ENCODE peak calls at places on chromosome 15, in eight cellular contexts. B, V, M, R, X, Z, Y and S are unnamed samples.

GRCh38 chr15:70853855-70854668 is at the start of gene LARP6:
- DNase-seq in B (no peak), V (peak), M (peak), R (peak), X (peak), Z (no peak), Y (peak), S (peak)

GRCh38 chr15:59691194-59691805 is 2.2 kb upstream of the BNIP2 start:
- DNase-seq in B (no peak), V (no peak), M (peak), R (peak), X (peak), Z (peak), Y (peak), S (peak)

GRCh38 chr15:83709813-83710212 is 55.9 kb downstream of the ADAMTSL3 start:
- DNase-seq in B (no peak), V (no peak), M (no peak), R (no peak), X (no peak), Z (no peak), Y (no peak), S (no peak)

GRCh38 chr15:64878708-64879107 is 33.0 kb upstream of the ANKDD1A start:
- DNase-seq in B (no peak), V (no peak), M (no peak), R (no peak), X (no peak), Z (no peak), Y (no peak), S (no peak)

GRCh38 chr15:85571780-85572179 is 191.4 kb downstream of the AKAP13 start:
- DNase-seq in B (no peak), V (no peak), M (no peak), R (no peak), X (no peak), Z (no peak), Y (no peak), S (no peak)

GRCh38 chr15:47688573-47689086 is 28.7 kb upstream of the SEMA6D start:
- DNase-seq in B (no peak), V (no peak), M (no peak), R (no peak), X (peak), Z (no peak), Y (no peak), S (no peak)

GRCh38 chr15:99434506-99435137 is 131.2 kb upstream of the MEF2A start:
- DNase-seq in B (peak), V (no peak), M (no peak), R (peak), X (no peak), Z (no peak), Y (no peak), S (no peak)

GRCh38 chr15:89799925-89800500 is 14.6 kb downstream of the ANPEP start:
- DNase-seq in B (no peak), V (no peak), M (no peak), R (no peak), X (no peak), Z (no peak), Y (no peak), S (no peak)

DNA sequence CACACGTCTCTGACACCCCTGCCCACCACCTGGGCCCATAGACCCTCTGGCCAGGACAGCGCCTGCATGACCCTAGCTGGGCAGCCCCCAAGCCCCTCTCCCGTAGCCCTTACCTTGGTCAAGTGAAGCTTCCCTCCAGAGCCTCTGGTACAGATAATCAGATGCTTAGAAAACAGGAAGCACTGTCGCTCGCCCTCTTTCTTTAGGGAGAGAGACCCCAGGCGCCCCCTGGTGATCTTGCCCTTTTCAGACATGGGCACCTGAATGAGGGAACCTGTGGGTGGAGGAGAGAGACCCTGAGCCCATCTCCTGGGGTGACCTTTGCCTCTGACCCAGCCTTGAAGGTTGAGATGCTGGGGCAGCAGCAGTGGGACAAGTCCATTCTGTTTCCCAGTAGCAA is 65.4 kb downstream of the RASGRF1 start:
- DNase-seq in B (no peak), V (no peak), M (peak), R (no peak), X (no peak), Z (no peak), Y (no peak), S (no peak)
- TF ChIP-seq CTCF in B (no peak), V (no peak), M (peak), R (no peak), X (no peak), Z (peak), Y (no peak), S (no peak)

GRCh38 chr15:67769468-67770097 is 55.7 kb upstream of the SKOR1 start:
- DNase-seq in B (no peak), V (no peak), M (no peak), R (no peak), X (no peak), Z (no peak), Y (no peak), S (no peak)
- TF ChIP-seq CTCF in B (no peak), V (no peak), M (no peak), R (no peak), X (no peak), Z (no peak), Y (no peak), S (no peak)

DNA sequence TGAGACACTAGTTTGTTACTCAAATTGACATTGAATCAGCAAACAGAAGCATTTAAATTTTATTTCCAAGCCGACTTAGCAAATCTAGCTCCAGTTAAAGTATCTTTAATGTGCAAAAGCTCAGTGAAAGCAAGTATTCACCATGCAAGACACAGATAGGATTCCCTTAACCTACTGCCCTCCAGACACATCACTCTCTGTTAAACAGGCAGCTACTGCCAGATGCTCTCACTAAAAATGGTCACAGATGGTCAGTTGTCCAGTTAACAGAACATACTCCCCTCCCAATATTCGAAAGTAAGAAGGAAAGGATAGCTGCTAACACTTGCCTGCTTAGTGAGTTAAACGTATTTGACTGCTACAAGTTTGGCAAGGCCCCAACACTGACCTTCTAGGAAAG is 73.7 kb downstream of the PRTG start:
- DNase-seq in B (no peak), V (no peak), M (no peak), R (no peak), X (no peak), Z (no peak), Y (peak), S (no peak)
- TF ChIP-seq CTCF in B (no peak), V (no peak), M (no peak), R (no peak), X (no peak), Z (no peak), Y (no peak), S (no peak)

GRCh38 chr15:51497806-51498205 is 124.8 kb downstream of the DMXL2 start:
- DNase-seq in B (no peak), V (no peak), M (no peak), R (no peak), X (no peak), Z (no peak), Y (no peak), S (no peak)

GRCh38 chr15:51503003-51503402 is 119.6 kb downstream of the DMXL2 start:
- DNase-seq in B (no peak), V (no peak), M (no peak), R (no peak), X (no peak), Z (no peak), Y (no peak), S (no peak)

GRCh38 chr15:51493892-51494291 is 128.7 kb downstream of the DMXL2 start:
- DNase-seq in B (no peak), V (no peak), M (no peak), R (no peak), X (peak), Z (no peak), Y (no peak), S (no peak)

GRCh38 chr15:51494411-51495314 is 127.9 kb downstream of the DMXL2 start:
- DNase-seq in B (no peak), V (no peak), M (no peak), R (no peak), X (peak), Z (no peak), Y (no peak), S (no peak)

DNA sequence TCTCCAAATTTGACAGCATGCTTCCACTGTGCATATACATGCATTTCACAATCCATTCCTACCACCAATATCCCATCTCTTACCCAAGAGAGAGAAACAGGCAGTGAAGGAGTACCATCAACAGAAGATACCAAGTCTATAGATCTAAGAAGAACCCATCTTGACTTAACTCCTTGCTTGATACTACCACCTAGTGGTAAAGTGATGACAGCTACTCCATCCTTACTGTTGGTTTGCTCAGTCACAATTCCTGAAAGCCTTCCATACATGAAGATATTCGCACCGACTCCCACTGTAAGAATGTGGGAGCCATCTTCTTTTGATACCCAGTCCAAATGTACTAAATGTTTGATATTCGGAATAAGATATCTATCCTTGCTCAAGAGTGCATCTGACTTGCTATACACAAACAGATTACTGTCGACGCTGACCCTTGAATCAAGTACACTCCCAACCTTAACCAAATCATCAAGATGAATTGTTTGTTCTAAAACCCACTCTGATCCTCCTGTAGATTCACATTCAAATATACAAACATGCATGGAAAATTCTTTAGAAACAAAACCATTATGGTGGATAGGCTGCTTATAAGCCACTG is 123.1 kb downstream of the DMXL2 start:
- DNase-seq in B (no peak), V (no peak), M (peak), R (no peak), X (peak), Z (peak), Y (no peak), S (no peak)
- TF ChIP-seq CTCF in B (no peak), V (no peak), M (peak), R (no peak), X (peak), Z (peak), Y (peak), S (peak)

DNA sequence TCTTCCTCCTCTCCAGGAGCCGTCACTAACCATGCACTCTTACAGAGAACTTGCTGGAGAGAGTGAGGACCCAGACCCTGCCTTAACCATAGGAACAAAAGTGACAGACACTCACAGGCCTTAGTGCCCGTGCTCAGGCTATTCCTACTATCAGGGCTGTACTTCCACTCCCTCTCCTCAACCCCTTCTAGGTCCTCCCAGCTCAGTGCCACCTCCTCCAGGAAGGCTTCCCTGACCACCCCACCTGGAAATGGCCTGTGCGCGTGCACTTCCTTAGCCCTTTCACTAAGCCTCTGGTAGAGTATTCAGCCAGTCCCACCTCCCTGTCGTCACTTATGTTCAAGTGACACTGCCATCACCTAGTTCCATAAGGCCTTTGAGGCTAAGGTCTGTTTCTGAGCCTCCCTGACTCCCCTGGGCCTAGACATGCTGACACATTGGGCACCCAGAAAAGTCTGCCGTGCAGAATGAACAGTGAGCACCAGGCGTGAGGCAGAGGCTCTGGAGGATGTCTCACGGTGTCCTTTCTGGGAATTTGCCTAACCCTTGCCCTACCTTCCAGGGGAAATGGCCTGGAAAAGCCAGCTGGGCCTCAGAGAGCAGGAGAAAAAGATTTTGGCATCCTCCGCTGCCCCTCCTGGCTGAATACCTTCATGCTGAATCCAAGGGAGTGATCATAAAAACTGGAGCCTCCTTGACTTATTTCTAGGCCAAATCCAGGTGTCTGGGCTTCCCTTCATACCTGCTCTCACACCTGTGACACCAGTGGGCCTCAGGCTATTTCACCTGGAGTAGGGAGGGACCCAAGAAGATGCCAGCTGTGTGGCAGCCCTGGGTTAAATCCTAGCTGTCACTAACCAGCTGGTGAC is 108.5 kb upstream of the SMAD3 start:
- DNase-seq in B (no peak), V (no peak), M (no peak), R (no peak), X (no peak), Z (no peak), Y (no peak), S (no peak)
- TF ChIP-seq CTCF in B (no peak), V (no peak), M (no peak), R (no peak), X (no peak), Z (no peak), Y (no peak), S (no peak)